ENCODE peak calls at places on chromosomes 12 and 14, in four cellular contexts. I is lung, A is pancreas, E is DND-41. J is an unnamed sample. For H3K4me1, the result is how much of the 10 kb centered on the place peaks cover.

GRCh38 chr14:89137514-89138163 is 279.4 kb downstream of the FOXN3 start:
- DNase-seq in E (no peak), A (no peak), I (peak), J (no peak)

GRCh38 chr12:120264511-120265202 is 873 bp downstream of the PXN start:
- DNase-seq in I (no peak), A (no peak), E (no peak), J (peak)

GRCh38 chr14:99514552-99515300 is 33.5 kb downstream of the CCNK start:
- DNase-seq in A (peak), I (no peak), E (no peak), J (no peak)

GRCh38 chr12:118402251-118402650 is 25.9 kb downstream of the SUDS3 start:
- DNase-seq in A (no peak), E (no peak), I (no peak), J (no peak)

GRCh38 chr14:71400821-71401447 is 493.7 kb downstream of the PCNX1 start:
- DNase-seq in E (no peak), I (no peak), A (no peak), J (no peak)

GRCh38 chr14:54329082-54329695 is 67.6 kb upstream of the CDKN3 start:
- DNase-seq in I (peak), A (no peak), E (peak), J (no peak)

GRCh38 chr12:110105159-110105558 is 19.0 kb upstream of the IFT81 start:
- DNase-seq in A (no peak), E (no peak), I (no peak), J (no peak)

GRCh38 chr12:98154850-98155249 is 360.5 kb upstream of the TMPO start:
- DNase-seq in A (no peak), I (no peak), E (peak), J (no peak)

GRCh38 chr14:101010293-101010692 is 106.8 kb upstream of the RTL1 start:
- DNase-seq in E (no peak), I (no peak), A (no peak), J (no peak)

GRCh38 chr14:95265106-95266094 is 54.3 kb downstream of the CLMN start:
- DNase-seq in I (peak), E (peak), A (no peak), J (no peak)

GRCh38 chr14:68405959-68406358 is 386.9 kb downstream of the ZFP36L1 start:
- DNase-seq in I (no peak), E (no peak), A (no peak), J (no peak)

GRCh38 chr14:21860172-21860571 is 186.6 kb upstream of the OR4E1 start:
- DNase-seq in E (peak), A (no peak), I (no peak), J (no peak)

GRCh38 chr12:25295361-25295760 is 44.6 kb upstream of the KRAS start:
- DNase-seq in E (no peak), A (no peak), I (no peak), J (no peak)
- H3K4me3 ChIP-seq in E (no peak), A (no peak), I (no peak), J (no peak)

GRCh38 chr12:6214633-6215032 is 14.4 kb downstream of the CD9 start:
- DNase-seq in E (no peak), I (no peak), A (no peak), J (no peak)

GRCh38 chr12:6216581-6216980 is 16.4 kb downstream of the CD9 start:
- DNase-seq in E (no peak), A (no peak), I (no peak), J (no peak)

GRCh38 chr12:6213969-6214368 is 13.8 kb downstream of the CD9 start:
- DNase-seq in A (no peak), E (no peak), I (no peak), J (no peak)

GRCh38 chr12:6215120-6215807 is 15.1 kb downstream of the CD9 start:
- DNase-seq in A (no peak), I (no peak), E (no peak), J (no peak)

DNA sequence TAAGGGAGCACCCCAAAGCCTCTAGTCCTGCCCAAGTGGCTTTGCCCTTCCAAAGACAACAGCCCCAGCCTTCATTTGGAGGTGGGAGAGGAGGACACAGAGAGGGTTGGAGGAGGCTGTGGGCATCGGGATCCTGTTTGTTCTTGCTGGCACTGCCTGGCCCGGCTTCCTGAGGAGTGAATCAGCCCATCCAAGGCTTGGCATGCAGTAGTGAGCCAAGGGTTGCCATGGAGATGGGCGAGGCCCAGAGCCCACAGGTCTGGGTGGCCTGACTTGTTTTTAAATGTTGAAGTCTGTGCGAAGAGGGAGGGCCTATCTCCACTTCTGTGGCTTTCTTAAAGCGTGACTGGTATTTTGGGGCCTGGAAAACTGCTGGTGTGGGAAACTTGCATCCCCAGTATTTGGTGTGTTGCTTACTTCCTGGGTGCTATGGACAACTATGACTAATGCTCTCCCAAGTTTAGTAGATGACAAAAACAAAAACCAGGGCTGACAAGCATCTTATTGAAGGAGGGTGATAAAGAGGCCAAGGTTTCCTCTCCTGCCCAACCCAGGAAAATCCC is 15.8 kb downstream of the CD9 start:
- DNase-seq in I (peak), A (peak), E (no peak), J (no peak)
- H3K4me1 ChIP-seq in I (under half), A (under half), E (under half), J (half or more)

DNA sequence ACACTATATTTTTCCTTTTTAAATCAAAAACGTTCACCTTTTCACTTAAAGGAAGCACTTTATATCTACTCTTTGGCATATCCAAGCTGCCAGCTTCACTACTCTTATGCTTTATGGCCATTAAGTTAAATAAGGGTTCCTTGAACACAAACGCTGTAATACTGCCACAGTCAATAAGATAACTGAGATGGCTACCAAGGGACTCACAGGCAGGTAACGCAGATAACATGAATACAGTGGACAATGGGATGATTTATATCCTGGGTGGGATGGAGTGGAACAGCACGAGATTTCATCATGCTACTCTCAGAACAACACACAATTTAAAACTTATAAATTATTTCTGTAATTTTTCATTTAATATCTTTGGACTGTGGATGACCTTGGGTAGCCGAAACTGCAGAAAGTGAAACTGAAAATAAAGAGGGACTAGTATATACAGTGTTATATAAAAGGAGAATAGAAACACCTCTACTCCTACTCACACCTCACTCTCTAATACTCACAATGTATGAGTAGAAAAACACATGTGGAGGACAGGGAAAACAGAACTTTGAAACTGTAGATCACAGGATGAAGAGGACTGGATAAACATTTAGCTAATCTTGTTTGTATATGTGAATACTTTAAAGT is 367.3 kb downstream of the C12orf50 start:
- DNase-seq in I (no peak), E (no peak), A (no peak), J (no peak)
- H3K4me3 ChIP-seq in I (no peak), E (no peak), A (peak), J (no peak)

GRCh38 chr14:79584679-79585078 is 626.6 kb downstream of the DIO2 start:
- DNase-seq in A (no peak), I (no peak), E (no peak), J (no peak)
- H3K4me1 ChIP-seq in A (under half), I (under half), E (under half), J (under half)

J was measured in heart right ventricle.